ENCODE peak calls at places on chromosomes 6 and 20, in five cellular contexts. One of them, this sample, is unnamed.
A peak's percentile ranks its signal among the peaks of the same experiment; 100 is the strongest.

GRCh38 chr20:973785-974194 is 28.3 kb downstream of the RSPO4 start:
- DNase-seq in IMR-90: peak; percentile 10
- DNase-seq in astrocyte: no peak
- DNase-seq in HCT116: peak; percentile 55
- DNase-seq in DND-41: peak; percentile 25
- DNase-seq in this sample: peak; percentile 75

GRCh38 chr20:57594092-57594911 is 25.9 kb downstream of the ZBP1 start:
- DNase-seq in IMR-90: peak; percentile 8
- DNase-seq in astrocyte: no peak
- DNase-seq in DND-41: peak; percentile 43
- DNase-seq in HCT116: peak; percentile 12
- DNase-seq in this sample: peak; percentile 90

GRCh38 chr6:150712502-150713252 is 113.0 kb downstream of the PLEKHG1 start:
- DNase-seq in DND-41: no peak
- DNase-seq in HCT116: no peak
- DNase-seq in IMR-90: no peak
- DNase-seq in astrocyte: peak; percentile 23
- DNase-seq in this sample: no peak

GRCh38 chr6:149723771-149724417 is 6.0 kb upstream of the LATS1 start:
- DNase-seq in astrocyte: peak; percentile 62
- DNase-seq in IMR-90: peak; percentile 79
- DNase-seq in HCT116: peak; percentile 60
- DNase-seq in DND-41: peak; percentile 50
- DNase-seq in this sample: no peak

GRCh38 chr6:393391-394221 is 2.1 kb downstream of the IRF4 start:
- DNase-seq in IMR-90: no peak
- DNase-seq in DND-41: no peak
- DNase-seq in astrocyte: no peak
- DNase-seq in HCT116: no peak
- DNase-seq in this sample: peak; percentile 73

GRCh38 chr20:37727247-37727956 is 33.6 kb downstream of the CTNNBL1 start:
- DNase-seq in IMR-90: no peak
- DNase-seq in astrocyte: peak; percentile 18
- DNase-seq in DND-41: no peak
- DNase-seq in HCT116: no peak
- DNase-seq in this sample: peak; percentile 73

GRCh38 chr6:156935000-156935399 is 157.8 kb downstream of the ARID1B start:
- DNase-seq in astrocyte: no peak
- DNase-seq in DND-41: no peak
- DNase-seq in HCT116: no peak
- DNase-seq in IMR-90: no peak
- DNase-seq in this sample: no peak

GRCh38 chr6:111087871-111088667 is 766 bp downstream of the SLC16A10 start:
- DNase-seq in IMR-90: no peak
- DNase-seq in astrocyte: no peak
- DNase-seq in HCT116: peak; percentile 10
- DNase-seq in DND-41: peak; percentile 59
- DNase-seq in this sample: peak; percentile 79

GRCh38 chr6:154343473-154344308 is 12.9 kb downstream of the IPCEF1 start:
- DNase-seq in IMR-90: peak; percentile 16
- DNase-seq in astrocyte: peak; percentile 57
- DNase-seq in DND-41: peak; percentile 5
- DNase-seq in HCT116: peak; percentile 24
- DNase-seq in this sample: peak; percentile 90

GRCh38 chr20:40414843-40415615 is 274.0 kb downstream of the MAFB start:
- DNase-seq in astrocyte: no peak
- DNase-seq in IMR-90: no peak
- DNase-seq in DND-41: no peak
- DNase-seq in HCT116: no peak
- DNase-seq in this sample: no peak

GRCh38 chr6:158768396-158768795 is 50.8 kb downstream of the EZR start:
- DNase-seq in IMR-90: no peak
- DNase-seq in DND-41: no peak
- DNase-seq in HCT116: no peak
- DNase-seq in astrocyte: no peak
- DNase-seq in this sample: no peak

GRCh38 chr20:24897974-24898373 is 51.1 kb upstream of the CST7 start:
- DNase-seq in HCT116: no peak
- DNase-seq in IMR-90: no peak
- DNase-seq in astrocyte: no peak
- DNase-seq in DND-41: no peak
- DNase-seq in this sample: no peak

GRCh38 chr6:48817714-48818113 is 645.3 kb downstream of the MMUT start:
- DNase-seq in IMR-90: peak; percentile 21
- DNase-seq in astrocyte: peak; percentile 27
- DNase-seq in HCT116: no peak
- DNase-seq in DND-41: no peak
- DNase-seq in this sample: no peak

GRCh38 chr6:139981810-139982550 is 607.5 kb upstream of the CITED2 start:
- DNase-seq in DND-41: no peak
- DNase-seq in astrocyte: peak; percentile 46
- DNase-seq in IMR-90: peak; percentile 80
- DNase-seq in HCT116: peak; percentile 24
- DNase-seq in this sample: peak; percentile 59

GRCh38 chr20:38245753-38246152 is 14.8 kb downstream of the KIAA1755 start:
- DNase-seq in astrocyte: no peak
- DNase-seq in IMR-90: no peak
- DNase-seq in DND-41: no peak
- DNase-seq in HCT116: no peak
- DNase-seq in this sample: no peak

GRCh38 chr6:126072834-126073233 is 86.5 kb downstream of the TRMT11 start:
- DNase-seq in HCT116: no peak
- DNase-seq in DND-41: no peak
- DNase-seq in IMR-90: no peak
- DNase-seq in astrocyte: no peak
- DNase-seq in this sample: no peak

GRCh38 chr6:135534773-135535380 is 37.3 kb upstream of the AHI1 start:
- DNase-seq in astrocyte: peak; percentile 61
- DNase-seq in IMR-90: peak; percentile 50
- DNase-seq in HCT116: no peak
- DNase-seq in DND-41: no peak
- DNase-seq in this sample: no peak

GRCh38 chr6:47187883-47188587 is 121.7 kb downstream of the TNFRSF21 start:
- DNase-seq in HCT116: no peak
- DNase-seq in DND-41: no peak
- DNase-seq in astrocyte: peak; percentile 32
- DNase-seq in IMR-90: peak; percentile 69
- DNase-seq in this sample: no peak

GRCh38 chr6:7671581-7671980 is 54.3 kb upstream of the BMP6 start:
- DNase-seq in IMR-90: peak; percentile 28
- DNase-seq in DND-41: no peak
- DNase-seq in HCT116: no peak
- DNase-seq in astrocyte: peak; percentile 34
- DNase-seq in this sample: no peak

GRCh38 chr6:81326856-81327561 is 425.5 kb downstream of the TENT5A start:
- DNase-seq in IMR-90: peak; percentile 4
- DNase-seq in DND-41: peak; percentile 81
- DNase-seq in astrocyte: peak; percentile 88
- DNase-seq in HCT116: no peak
- DNase-seq in this sample: no peak

GRCh38 chr6:14861491-14861943 is 384.4 kb upstream of the JARID2 start:
- DNase-seq in HCT116: no peak
- DNase-seq in IMR-90: no peak
- DNase-seq in astrocyte: no peak
- DNase-seq in DND-41: peak; percentile 24
- DNase-seq in this sample: peak; percentile 79

GRCh38 chr20:35283441-35284266 is 918 bp downstream of the EIF6 start:
- DNase-seq in DND-41: peak; percentile 45
- DNase-seq in astrocyte: no peak
- DNase-seq in IMR-90: no peak
- DNase-seq in HCT116: no peak
- DNase-seq in this sample: no peak

GRCh38 chr6:23559587-23560343 is 566.2 kb upstream of the NRSN1 start:
- DNase-seq in astrocyte: no peak
- DNase-seq in DND-41: no peak
- DNase-seq in IMR-90: no peak
- DNase-seq in HCT116: no peak
- DNase-seq in this sample: peak; percentile 51

GRCh38 chr20:57540889-57541288 is 15.9 kb upstream of the CTCFL start:
- DNase-seq in astrocyte: no peak
- DNase-seq in DND-41: no peak
- DNase-seq in HCT116: no peak
- DNase-seq in IMR-90: no peak
- DNase-seq in this sample: no peak

GRCh38 chr20:50279988-50280850 is 89.6 kb downstream of the CEBPB start:
- DNase-seq in DND-41: no peak
- DNase-seq in astrocyte: no peak
- DNase-seq in HCT116: no peak
- DNase-seq in IMR-90: no peak
- DNase-seq in this sample: no peak

GRCh38 chr20:49563015-49563980 is 4.6 kb downstream of the PTGIS start:
- DNase-seq in HCT116: no peak
- DNase-seq in IMR-90: no peak
- DNase-seq in DND-41: no peak
- DNase-seq in astrocyte: no peak
- DNase-seq in this sample: peak; percentile 29

GRCh38 chr20:47306755-47307370 is 49.6 kb downstream of the ZMYND8 start:
- DNase-seq in astrocyte: no peak
- DNase-seq in HCT116: no peak
- DNase-seq in DND-41: no peak
- DNase-seq in IMR-90: no peak
- DNase-seq in this sample: no peak

GRCh38 chr6:75478929-75479328 is 14.7 kb downstream of the FILIP1 start:
- DNase-seq in IMR-90: no peak
- DNase-seq in DND-41: no peak
- DNase-seq in astrocyte: no peak
- DNase-seq in HCT116: no peak
- DNase-seq in this sample: no peak
- H3K4me1 ChIP-seq in IMR-90: peaks cover 6% of the 10 kb centered on the region
- H3K4me1 ChIP-seq in DND-41: no peaks in the 10 kb centered on the region
- H3K4me1 ChIP-seq in astrocyte: no peaks in the 10 kb centered on the region
- H3K4me1 ChIP-seq in HCT116: no peaks in the 10 kb centered on the region
- H3K4me1 ChIP-seq in this sample: peaks cover 3% of the 10 kb centered on the region

DNA sequence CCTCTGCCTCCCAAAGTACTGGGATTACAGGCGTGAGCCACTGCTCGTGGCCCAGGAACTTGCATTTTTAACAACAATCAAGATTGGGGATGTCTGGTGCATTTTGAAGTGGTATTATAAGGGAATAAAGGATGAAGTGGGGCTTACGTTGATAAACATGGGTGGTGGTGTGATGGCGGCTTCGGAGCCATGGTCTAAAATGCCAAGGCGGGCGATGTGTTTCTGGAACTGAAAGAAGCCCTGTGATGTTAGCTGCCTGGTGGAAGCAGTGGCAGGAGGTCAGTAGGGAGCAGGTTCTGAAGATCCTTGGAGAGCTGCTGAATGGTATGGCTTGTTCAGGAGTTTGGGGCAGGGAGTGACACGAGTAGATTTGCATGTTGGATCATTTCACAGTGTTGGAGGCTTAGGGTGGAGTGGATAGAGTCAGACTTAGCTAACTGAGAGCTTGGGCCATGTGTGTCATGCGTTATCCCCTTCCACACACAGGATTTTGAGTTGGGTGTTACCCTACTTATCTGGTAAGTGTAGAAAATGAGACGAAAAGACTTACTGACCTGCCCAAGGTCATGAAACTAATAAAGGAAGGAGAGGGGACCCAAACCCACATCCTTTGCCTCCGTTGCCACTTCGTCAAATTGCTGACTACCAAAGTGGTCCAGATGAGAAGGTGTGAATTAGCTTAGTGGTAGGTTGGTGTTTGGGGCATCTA is 1.5 kb downstream of the NELFCD start:
- DNase-seq in DND-41: no peak
- DNase-seq in HCT116: no peak
- DNase-seq in astrocyte: no peak
- DNase-seq in IMR-90: no peak
- DNase-seq in this sample: no peak
- TF ChIP-seq CTCF in DND-41: no peak
- TF ChIP-seq CTCF in HCT116: no peak
- TF ChIP-seq CTCF in astrocyte: no peak
- TF ChIP-seq CTCF in IMR-90: no peak
- TF ChIP-seq CTCF in this sample: no peak

GRCh38 chr20:53768329-53768728 is 174.7 kb upstream of the ZNF217 start:
- DNase-seq in astrocyte: no peak
- DNase-seq in DND-41: no peak
- DNase-seq in HCT116: no peak
- DNase-seq in IMR-90: no peak
- DNase-seq in this sample: peak; percentile 82

GRCh38 chr20:53767206-53767924 is 173.7 kb upstream of the ZNF217 start:
- DNase-seq in IMR-90: no peak
- DNase-seq in DND-41: no peak
- DNase-seq in HCT116: no peak
- DNase-seq in astrocyte: no peak
- DNase-seq in this sample: peak; percentile 54

GRCh38 chr20:53773792-53774371 is 180.2 kb upstream of the ZNF217 start:
- DNase-seq in HCT116: peak; percentile 60
- DNase-seq in astrocyte: peak; percentile 98
- DNase-seq in IMR-90: peak; percentile 97
- DNase-seq in DND-41: no peak
- DNase-seq in this sample: no peak

GRCh38 chr20:53764416-53764800 is 170.8 kb upstream of the ZNF217 start:
- DNase-seq in HCT116: no peak
- DNase-seq in DND-41: no peak
- DNase-seq in astrocyte: no peak
- DNase-seq in IMR-90: no peak
- DNase-seq in this sample: no peak

DNA sequence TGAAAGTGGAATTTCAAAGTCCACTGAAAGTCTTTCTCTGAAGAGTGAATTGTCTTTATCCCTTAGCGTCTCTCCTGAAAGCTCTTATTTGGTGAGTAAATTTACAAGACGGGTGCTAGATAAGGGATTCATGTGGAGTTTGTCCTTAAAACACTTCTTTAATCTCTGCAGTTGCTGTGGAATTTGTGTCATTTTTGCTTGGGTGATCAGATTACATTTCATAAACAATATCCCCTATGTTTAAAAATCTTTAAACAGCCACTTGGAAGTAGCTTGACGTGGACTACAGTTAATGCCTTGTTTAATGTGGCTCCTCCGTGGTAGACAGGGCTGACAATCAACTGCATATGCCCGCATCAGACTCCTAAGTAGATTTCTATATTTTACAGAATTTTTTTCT is 175.4 kb upstream of the ZNF217 start:
- DNase-seq in astrocyte: no peak
- DNase-seq in IMR-90: peak; percentile 71
- DNase-seq in DND-41: no peak
- DNase-seq in HCT116: no peak
- DNase-seq in this sample: no peak
- H3K9ac ChIP-seq in astrocyte: no peak overlapping the region
- H3K9ac ChIP-seq in IMR-90: no peak overlapping the region
- H3K9ac ChIP-seq in DND-41: no peak overlapping the region
- H3K9ac ChIP-seq in HCT116: no peak overlapping the region
- H3K9ac ChIP-seq in this sample: no peak overlapping the region

GRCh38 chr6:90694802-90695201 is 107.9 kb upstream of the MAP3K7 start:
- DNase-seq in IMR-90: no peak
- DNase-seq in astrocyte: no peak
- DNase-seq in HCT116: no peak
- DNase-seq in DND-41: peak; percentile 38
- DNase-seq in this sample: no peak

GRCh38 chr6:90687751-90688380 is 101.0 kb upstream of the MAP3K7 start:
- DNase-seq in astrocyte: no peak
- DNase-seq in HCT116: no peak
- DNase-seq in IMR-90: no peak
- DNase-seq in DND-41: no peak
- DNase-seq in this sample: no peak

GRCh38 chr6:90689172-90689571 is 102.3 kb upstream of the MAP3K7 start:
- DNase-seq in HCT116: no peak
- DNase-seq in DND-41: no peak
- DNase-seq in astrocyte: no peak
- DNase-seq in IMR-90: no peak
- DNase-seq in this sample: no peak

GRCh38 chr6:90695316-90695715 is 108.4 kb upstream of the MAP3K7 start:
- DNase-seq in IMR-90: no peak
- DNase-seq in astrocyte: no peak
- DNase-seq in DND-41: peak; percentile 91
- DNase-seq in HCT116: no peak
- DNase-seq in this sample: no peak

GRCh38 chr6:90691823-90692222 is 105.0 kb upstream of the MAP3K7 start:
- DNase-seq in DND-41: peak; percentile 40
- DNase-seq in HCT116: no peak
- DNase-seq in IMR-90: no peak
- DNase-seq in astrocyte: no peak
- DNase-seq in this sample: peak; percentile 67
- H3K4me1 ChIP-seq in DND-41: peaks cover 47% of the 10 kb centered on the region
- H3K4me1 ChIP-seq in HCT116: no peaks in the 10 kb centered on the region
- H3K4me1 ChIP-seq in IMR-90: no peaks in the 10 kb centered on the region
- H3K4me1 ChIP-seq in astrocyte: no peaks in the 10 kb centered on the region
- H3K4me1 ChIP-seq in this sample: peaks cover 14% of the 10 kb centered on the region

This sample was measured in endodermal cell.